ENCODE peak calls at places on chromosomes 13 and 19, in ten cellular contexts. D, E, M, G, R, K, S, O, V and J are unnamed samples. For H3K4me1, the result is how much of the 10 kb centered on the place peaks cover.

GRCh38 chr13:106573279-106573831 is 5.4 kb upstream of the ARGLU1 start:
- DNase-seq in D (no peak), E (no peak), M (no peak), G (no peak), R (no peak), K (no peak), S (no peak), O (no peak), V (no peak), J (no peak)

GRCh38 chr19:40982594-40983101 is 8.4 kb upstream of the CYP2B6 start:
- DNase-seq in D (no peak), E (no peak), M (no peak), G (no peak), R (peak), K (no peak), S (no peak), O (no peak), V (peak), J (no peak)

GRCh38 chr13:20801704-20802103 is 27.9 kb upstream of the EEF1AKMT1 start:
- DNase-seq in D (no peak), E (no peak), M (no peak), G (no peak), R (no peak), K (no peak), S (no peak), O (no peak), V (no peak), J (no peak)

GRCh38 chr13:94620286-94620896 is 18.7 kb downstream of the GPR180 start:
- DNase-seq in D (peak), E (no peak), M (no peak), G (no peak), R (peak), K (no peak), S (peak), O (no peak), V (no peak), J (no peak)

GRCh38 chr13:26971990-26972888 is 199.4 kb downstream of the USP12 start:
- DNase-seq in D (no peak), E (peak), M (no peak), G (peak), R (peak), K (peak), S (peak), O (no peak), V (peak), J (no peak)

GRCh38 chr13:41746259-41746658 is 214.7 kb downstream of the VWA8 start:
- DNase-seq in D (no peak), E (no peak), M (no peak), G (no peak), R (no peak), K (no peak), S (no peak), O (no peak), V (no peak), J (no peak)

GRCh38 chr19:40990972-40991381 is at the start of gene CYP2B6:
- DNase-seq in D (no peak), E (no peak), M (no peak), G (no peak), R (peak), K (no peak), S (no peak), O (no peak), V (no peak), J (no peak)

GRCh38 chr19:35194022-35194984 is 34.2 kb downstream of the FAM187B start:
- DNase-seq in D (no peak), E (no peak), M (no peak), G (no peak), R (no peak), K (no peak), S (no peak), O (no peak), V (no peak), J (no peak)

GRCh38 chr13:100176781-100177389 is 88.0 kb downstream of the PCCA start:
- DNase-seq in D (no peak), E (no peak), M (no peak), G (no peak), R (no peak), K (no peak), S (no peak), O (no peak), V (no peak), J (no peak)

GRCh38 chr13:112069063-112069726 is 2.2 kb downstream of the SOX1 start:
- DNase-seq in D (no peak), E (no peak), M (no peak), G (no peak), R (no peak), K (no peak), S (no peak), O (no peak), V (no peak), J (no peak)

GRCh38 chr13:42084722-42085121 is 36.3 kb downstream of the DGKH start:
- DNase-seq in D (no peak), E (no peak), M (no peak), G (no peak), R (no peak), K (no peak), S (no peak), O (no peak), V (no peak), J (no peak)

GRCh38 chr13:27024781-27025492 is 146.7 kb downstream of the USP12 start:
- DNase-seq in D (no peak), E (no peak), M (no peak), G (no peak), R (no peak), K (no peak), S (no peak), O (no peak), V (no peak), J (no peak)

GRCh38 chr19:49136771-49137171 is 17.4 kb downstream of the PPFIA3 start:
- DNase-seq in D (no peak), E (no peak), M (no peak), G (peak), R (no peak), K (no peak), S (no peak), O (peak), V (peak), J (no peak)

GRCh38 chr19:33370783-33371182 is 2.7 kb upstream of the CEBPG start:
- DNase-seq in D (no peak), E (no peak), M (no peak), G (no peak), R (no peak), K (no peak), S (no peak), O (no peak), V (no peak), J (no peak)

GRCh38 chr19:56253737-56254136 is 18.8 kb upstream of the EDDM13 start:
- DNase-seq in D (peak), E (peak), M (no peak), G (no peak), R (peak), K (no peak), S (no peak), O (no peak), V (no peak), J (no peak)

GRCh38 chr19:7427944-7428343 is 60.9 kb downstream of the PEX11G start:
- DNase-seq in D (no peak), E (no peak), M (no peak), G (no peak), R (no peak), K (no peak), S (no peak), O (no peak), V (no peak), J (no peak)

GRCh38 chr13:48096670-48097069 is 1.8 kb upstream of the MED4 start:
- DNase-seq in D (no peak), E (no peak), M (no peak), G (no peak), R (no peak), K (no peak), S (no peak), O (no peak), V (no peak), J (no peak)

GRCh38 chr13:30862707-30863106 is 43.4 kb upstream of the MEDAG start:
- DNase-seq in D (no peak), E (no peak), M (peak), G (peak), R (no peak), K (peak), S (no peak), O (no peak), V (peak), J (no peak)

GRCh38 chr13:110815471-110816204 is 99.2 kb downstream of the ANKRD10 start:
- DNase-seq in D (no peak), E (no peak), M (peak), G (no peak), R (no peak), K (no peak), S (peak), O (no peak), V (peak), J (no peak)

GRCh38 chr13:23715762-23716235 is 145.6 kb downstream of the TNFRSF19 start:
- DNase-seq in D (no peak), E (no peak), M (no peak), G (no peak), R (no peak), K (no peak), S (no peak), O (no peak), V (no peak), J (no peak)

GRCh38 chr13:108963846-108964600 is 334.6 kb downstream of the MYO16 start:
- DNase-seq in D (no peak), E (no peak), M (no peak), G (no peak), R (no peak), K (no peak), S (no peak), O (no peak), V (no peak), J (no peak)

GRCh38 chr13:49690133-49690989 is 925 bp downstream of the EBPL start:
- DNase-seq in D (peak), E (no peak), M (no peak), G (no peak), R (peak), K (no peak), S (peak), O (no peak), V (no peak), J (no peak)

GRCh38 chr13:30360586-30360985 is 53.2 kb upstream of the KATNAL1 start:
- DNase-seq in D (no peak), E (no peak), M (no peak), G (no peak), R (no peak), K (no peak), S (no peak), O (no peak), V (no peak), J (no peak)

GRCh38 chr19:11164879-11165406 is 9.4 kb upstream of the SPC24 start:
- DNase-seq in D (no peak), E (no peak), M (peak), G (no peak), R (no peak), K (peak), S (no peak), O (peak), V (peak), J (no peak)

GRCh38 chr19:36635342-36635741 is 30.2 kb downstream of the ZNF382 start:
- DNase-seq in D (no peak), E (no peak), M (no peak), G (no peak), R (no peak), K (no peak), S (no peak), O (no peak), V (no peak), J (no peak)

GRCh38 chr13:34833562-34834182 is 108.4 kb upstream of the NBEA start:
- DNase-seq in D (no peak), E (no peak), M (no peak), G (no peak), R (no peak), K (no peak), S (no peak), O (no peak), V (no peak), J (no peak)

GRCh38 chr19:51292971-51293370 is 18.5 kb upstream of the IGLON5 start:
- DNase-seq in D (no peak), E (no peak), M (no peak), G (no peak), R (no peak), K (no peak), S (no peak), O (no peak), V (no peak), J (no peak)

GRCh38 chr13:42946927-42947326 is 45.1 kb downstream of the EPSTI1 start:
- DNase-seq in D (no peak), E (no peak), M (no peak), G (no peak), R (no peak), K (no peak), S (no peak), O (no peak), V (no peak), J (no peak)

GRCh38 chr19:31146546-31147183 is 202.6 kb downstream of the TSHZ3 start:
- DNase-seq in D (no peak), E (no peak), M (no peak), G (no peak), R (no peak), K (no peak), S (no peak), O (no peak), V (no peak), J (no peak)

GRCh38 chr19:12042893-12043292 is 7.4 kb upstream of the ZNF433 start:
- DNase-seq in D (no peak), E (no peak), M (no peak), G (no peak), R (no peak), K (no peak), S (no peak), O (no peak), V (no peak), J (no peak)

GRCh38 chr19:40962460-40962961 is 28.6 kb upstream of the CYP2B6 start:
- DNase-seq in D (no peak), E (no peak), M (no peak), G (no peak), R (no peak), K (no peak), S (peak), O (no peak), V (no peak), J (no peak)

GRCh38 chr19:29660835-29661234 is 4.4 kb upstream of the PLEKHF1 start:
- DNase-seq in D (no peak), E (no peak), M (peak), G (no peak), R (no peak), K (peak), S (no peak), O (no peak), V (peak), J (no peak)
- H3K4me1 ChIP-seq in D (under half), E (under half), M (under half), G (under half), R (under half), K (under half), S (under half), O (under half), V (under half), J (under half)

GRCh38 chr19:6271251-6271650 is 8.5 kb downstream of the MLLT1 start:
- DNase-seq in D (no peak), E (no peak), M (no peak), G (no peak), R (no peak), K (no peak), S (no peak), O (no peak), V (no peak), J (no peak)
- H3K4me3 ChIP-seq in D (no peak), E (no peak), M (peak), G (peak), R (no peak), K (no peak), S (no peak), O (peak), V (peak), J (no peak)

DNA sequence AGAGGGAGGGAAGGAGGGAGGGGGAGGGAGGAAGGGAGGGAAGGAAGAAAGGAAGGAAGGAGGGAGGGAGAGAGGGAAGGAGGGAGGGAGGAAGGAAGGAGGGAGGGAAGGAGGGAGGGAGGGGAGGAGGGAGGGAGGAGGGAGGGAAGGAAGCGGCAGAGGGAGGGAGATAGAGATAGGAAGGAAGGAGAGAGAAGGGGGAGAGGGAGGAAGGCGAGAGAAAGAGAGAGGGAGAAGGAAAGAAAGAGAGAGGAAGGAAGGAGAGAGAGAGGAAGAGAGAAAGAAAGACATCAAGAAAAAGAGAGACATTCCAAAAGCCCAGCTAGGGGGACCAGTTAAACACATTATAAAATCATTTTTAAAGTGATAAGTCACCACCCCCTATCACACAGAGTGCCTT is 62.5 kb downstream of the GNG7 start:
- DNase-seq in D (no peak), E (no peak), M (no peak), G (no peak), R (no peak), K (no peak), S (no peak), O (no peak), V (no peak), J (no peak)
- H3K4me1 ChIP-seq in D (under half), E (under half), M (under half), G (under half), R (under half), K (under half), S (under half), O (under half), V (under half), J (under half)

GRCh38 chr19:14731200-14731599 is 41.4 kb downstream of the ZNF333 start:
- DNase-seq in D (peak), E (no peak), M (no peak), G (no peak), R (no peak), K (no peak), S (peak), O (no peak), V (no peak), J (no peak)
- H3K4me3 ChIP-seq in D (peak), E (no peak), M (no peak), G (no peak), R (no peak), K (no peak), S (peak), O (no peak), V (no peak), J (no peak)

GRCh38 chr19:1991516-1991915 is 24.0 kb downstream of the BTBD2 start:
- DNase-seq in D (no peak), E (no peak), M (no peak), G (peak), R (no peak), K (no peak), S (no peak), O (no peak), V (no peak), J (no peak)
- H3K4me1 ChIP-seq in D (under half), E (under half), M (under half), G (under half), R (under half), K (under half), S (under half), O (under half), V (under half), J (under half)

GRCh38 chr19:41998246-41999020 is 4.4 kb upstream of the ATP1A3 start:
- DNase-seq in D (peak), E (no peak), M (no peak), G (no peak), R (peak), K (no peak), S (peak), O (no peak), V (peak), J (no peak)

GRCh38 chr19:41997851-41998229 is 3.8 kb upstream of the ATP1A3 start:
- DNase-seq in D (no peak), E (no peak), M (no peak), G (no peak), R (no peak), K (no peak), S (no peak), O (no peak), V (no peak), J (no peak)

GRCh38 chr19:41999071-41999877 is 5.2 kb upstream of the ATP1A3 start:
- DNase-seq in D (no peak), E (no peak), M (no peak), G (no peak), R (no peak), K (no peak), S (no peak), O (no peak), V (no peak), J (no peak)

GRCh38 chr19:41997121-41997850 is 3.3 kb upstream of the ATP1A3 start:
- DNase-seq in D (peak), E (peak), M (no peak), G (peak), R (peak), K (peak), S (peak), O (peak), V (peak), J (no peak)

DNA sequence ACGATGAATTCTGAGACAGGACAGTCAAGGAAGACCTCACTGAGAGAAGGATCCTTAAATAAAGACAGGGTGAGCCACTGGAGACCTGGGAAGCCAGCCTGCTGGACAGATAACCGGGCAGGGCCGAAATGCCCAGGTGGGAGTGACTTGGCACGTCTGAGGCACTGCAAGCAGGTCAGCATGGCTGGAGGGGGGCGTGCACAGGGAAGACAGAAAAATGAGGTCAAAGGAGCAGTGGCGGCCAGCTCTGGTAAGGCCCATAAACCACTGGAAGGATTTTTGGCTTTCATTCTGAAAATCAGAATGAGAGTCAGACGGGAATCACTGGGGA is 5.8 kb upstream of the ATP1A3 start:
- DNase-seq in D (no peak), E (no peak), M (no peak), G (no peak), R (no peak), K (no peak), S (no peak), O (no peak), V (no peak), J (no peak)
- H3K4me3 ChIP-seq in D (no peak), E (no peak), M (no peak), G (no peak), R (no peak), K (no peak), S (no peak), O (no peak), V (no peak), J (no peak)

GRCh38 chr19:47644743-47645499 is 36.0 kb downstream of the BICRA start:
- DNase-seq in D (no peak), E (no peak), M (no peak), G (no peak), R (no peak), K (no peak), S (no peak), O (no peak), V (no peak), J (no peak)
- H3K4me1 ChIP-seq in D (under half), E (under half), M (under half), G (under half), R (under half), K (under half), S (half or more), O (under half), V (under half), J (under half)

GRCh38 chr19:15469513-15470297 is 5.4 kb upstream of the RASAL3 start:
- DNase-seq in D (no peak), E (no peak), M (no peak), G (peak), R (no peak), K (peak), S (no peak), O (no peak), V (no peak), J (no peak)
- H3K4me3 ChIP-seq in D (no peak), E (peak), M (no peak), G (peak), R (no peak), K (no peak), S (no peak), O (peak), V (peak), J (no peak)